ENCODE peak calls at places on chromosomes 1 and 21, in four cellular contexts. K is HepG2, X is H1, U is K562. T is an unnamed sample.

GRCh38 chr21:38244885-38245869 is 11.6 kb upstream of the KCNJ15 start:
- DNase-seq in K (no peak), X (no peak), U (no peak), T (no peak)

GRCh38 chr1:39729030-39729429 is 9.7 kb upstream of the PPIE start:
- DNase-seq in K (no peak), X (no peak), U (no peak), T (no peak)

GRCh38 chr1:205810448-205811157 is 2.4 kb downstream of the SLC41A1 start:
- DNase-seq in K (no peak), X (no peak), U (no peak), T (no peak)

GRCh38 chr1:33241866-33242265 is 14.4 kb upstream of the ZNF362 start:
- DNase-seq in K (no peak), X (no peak), U (no peak), T (no peak)

GRCh38 chr21:43867332-43867703 is 2.3 kb downstream of the AGPAT3 start:
- DNase-seq in K (no peak), X (no peak), U (no peak), T (no peak)

GRCh38 chr1:43554444-43554992 is 23.8 kb downstream of the PTPRF start:
- DNase-seq in K (peak), X (no peak), U (peak), T (no peak)

GRCh38 chr1:221777434-221778072 is 35.7 kb upstream of the DUSP10 start:
- DNase-seq in K (no peak), X (no peak), U (no peak), T (no peak)

GRCh38 chr1:25711555-25712298 is 88.3 kb upstream of the SELENON start:
- DNase-seq in K (no peak), X (no peak), U (peak), T (no peak)

GRCh38 chr1:15352122-15352957 is 57.3 kb upstream of the EFHD2 start:
- DNase-seq in K (peak), X (no peak), U (peak), T (no peak)

GRCh38 chr1:156295391-156295947 is at the start of gene GLMP:
- DNase-seq in K (peak), X (no peak), U (peak), T (peak)

GRCh38 chr1:58926177-58926576 is 142.3 kb upstream of the JUN start:
- DNase-seq in K (no peak), X (no peak), U (no peak), T (no peak)

GRCh38 chr1:49627781-49628180 is 396.0 kb downstream of the AGBL4 start:
- DNase-seq in K (no peak), X (no peak), U (no peak), T (no peak)

GRCh38 chr1:67149179-67149770 is 14.5 kb upstream of the C1orf141 start:
- DNase-seq in K (peak), X (peak), U (peak), T (peak)

GRCh38 chr21:32309906-32310460 is 11.3 kb downstream of the MRAP start:
- DNase-seq in K (no peak), X (no peak), U (no peak), T (no peak)

GRCh38 chr1:72117621-72118020 is 164.7 kb downstream of the NEGR1 start:
- DNase-seq in K (no peak), X (no peak), U (no peak), T (no peak)

GRCh38 chr1:53061859-53062714 is at the start of gene PODN:
- DNase-seq in K (no peak), X (no peak), U (peak), T (no peak)

GRCh38 chr1:208598021-208598420 is 353.8 kb upstream of the PLXNA2 start:
- DNase-seq in K (no peak), X (no peak), U (no peak), T (no peak)

GRCh38 chr1:70396607-70397006 is 14.5 kb upstream of the CTH start:
- DNase-seq in K (no peak), X (no peak), U (no peak), T (no peak)

GRCh38 chr21:46096596-46096981 is 1.3 kb upstream of the COL6A2 start:
- DNase-seq in K (no peak), X (no peak), U (no peak), T (no peak)

GRCh38 chr1:39886757-39887231 is 3.5 kb upstream of the TRIT1 start:
- DNase-seq in K (no peak), X (no peak), U (no peak), T (no peak)

GRCh38 chr1:232278925-232279324 is 351.0 kb downstream of the SIPA1L2 start:
- DNase-seq in K (no peak), X (no peak), U (no peak), T (no peak)

GRCh38 chr21:31604591-31605190 is 54.8 kb upstream of the SOD1 start:
- DNase-seq in K (peak), X (peak), U (peak), T (peak)

DNA sequence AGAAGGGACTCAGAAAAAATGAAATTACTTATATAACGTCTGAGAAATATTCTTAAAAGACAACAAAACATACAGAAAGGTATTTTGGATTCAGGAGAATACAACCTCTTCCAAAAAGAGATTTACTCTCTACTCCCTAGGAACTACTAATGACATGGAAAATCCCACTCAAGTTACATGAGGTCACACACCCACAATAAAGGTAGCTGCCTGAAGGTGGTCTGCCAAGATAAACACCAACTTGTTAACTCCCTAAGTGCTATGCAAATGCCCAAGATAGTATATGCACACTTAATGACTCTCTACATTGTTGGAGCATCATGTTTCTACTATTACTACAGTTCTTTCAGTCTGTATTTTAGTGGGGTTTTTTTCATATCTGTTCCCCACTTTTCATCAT is 26.5 kb downstream of the RERE start:
- DNase-seq in K (no peak), X (no peak), U (peak), T (no peak)
- TF ChIP-seq TAF1 in K (no peak), X (no peak), U (no peak), T (no peak)

DNA sequence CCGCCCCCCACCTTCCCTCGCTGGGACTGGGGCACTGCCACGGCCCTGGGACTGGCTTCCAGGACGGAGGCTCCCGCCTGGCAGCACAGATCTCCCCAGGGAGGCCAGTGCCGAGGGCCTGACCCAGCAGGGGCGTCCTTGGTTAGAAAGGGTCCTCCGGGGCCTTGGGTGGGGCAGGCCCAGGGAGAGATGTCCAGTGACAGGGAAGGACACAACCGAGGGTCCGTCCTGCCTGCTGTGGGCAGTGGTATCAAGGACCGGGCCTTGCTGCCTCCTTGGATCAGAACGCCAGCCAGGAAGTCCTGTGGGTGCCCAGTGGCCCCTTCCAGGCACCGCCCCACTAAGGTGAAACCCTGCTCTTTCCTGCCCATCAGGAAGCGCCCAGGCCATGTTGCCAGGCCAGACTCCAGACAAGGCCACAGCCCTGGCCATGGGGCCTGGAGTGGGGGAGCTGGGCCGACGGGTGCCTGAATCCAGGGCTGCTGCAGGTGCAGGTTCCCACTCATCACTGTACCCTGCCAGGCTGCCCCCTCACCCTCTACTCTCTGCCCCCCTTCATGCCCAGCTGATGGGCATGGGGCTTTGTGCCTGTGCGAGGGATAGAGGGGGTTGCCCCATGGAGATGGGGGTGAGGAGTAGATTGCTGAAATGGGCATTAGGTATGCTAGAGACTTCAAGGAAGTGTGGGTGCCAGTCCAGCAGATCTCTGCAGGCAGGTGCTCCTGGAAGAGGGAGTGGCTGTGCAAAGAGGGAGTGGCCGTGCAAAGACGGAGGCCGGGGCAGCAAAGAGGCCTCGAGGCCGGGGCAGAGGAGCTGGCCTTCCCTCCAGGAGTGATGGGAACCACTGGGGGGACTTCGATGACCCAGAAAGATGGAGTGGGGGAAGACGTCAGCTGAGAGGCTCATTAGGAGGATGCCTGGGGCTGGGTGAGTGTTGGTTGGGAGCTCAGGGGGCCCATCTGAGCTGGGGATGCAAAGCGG is 2.2 kb upstream of the PRKCZ start:
- DNase-seq in K (no peak), X (no peak), U (no peak), T (no peak)
- TF ChIP-seq TAF1 in K (no peak), X (no peak), U (no peak), T (no peak)

GRCh38 chr1:11918779-11919519 is 7.3 kb downstream of the KIAA2013 start:
- DNase-seq in K (no peak), X (no peak), U (no peak), T (no peak)
- TF ChIP-seq TAF1 in K (no peak), X (no peak), U (no peak), T (no peak)

DNA sequence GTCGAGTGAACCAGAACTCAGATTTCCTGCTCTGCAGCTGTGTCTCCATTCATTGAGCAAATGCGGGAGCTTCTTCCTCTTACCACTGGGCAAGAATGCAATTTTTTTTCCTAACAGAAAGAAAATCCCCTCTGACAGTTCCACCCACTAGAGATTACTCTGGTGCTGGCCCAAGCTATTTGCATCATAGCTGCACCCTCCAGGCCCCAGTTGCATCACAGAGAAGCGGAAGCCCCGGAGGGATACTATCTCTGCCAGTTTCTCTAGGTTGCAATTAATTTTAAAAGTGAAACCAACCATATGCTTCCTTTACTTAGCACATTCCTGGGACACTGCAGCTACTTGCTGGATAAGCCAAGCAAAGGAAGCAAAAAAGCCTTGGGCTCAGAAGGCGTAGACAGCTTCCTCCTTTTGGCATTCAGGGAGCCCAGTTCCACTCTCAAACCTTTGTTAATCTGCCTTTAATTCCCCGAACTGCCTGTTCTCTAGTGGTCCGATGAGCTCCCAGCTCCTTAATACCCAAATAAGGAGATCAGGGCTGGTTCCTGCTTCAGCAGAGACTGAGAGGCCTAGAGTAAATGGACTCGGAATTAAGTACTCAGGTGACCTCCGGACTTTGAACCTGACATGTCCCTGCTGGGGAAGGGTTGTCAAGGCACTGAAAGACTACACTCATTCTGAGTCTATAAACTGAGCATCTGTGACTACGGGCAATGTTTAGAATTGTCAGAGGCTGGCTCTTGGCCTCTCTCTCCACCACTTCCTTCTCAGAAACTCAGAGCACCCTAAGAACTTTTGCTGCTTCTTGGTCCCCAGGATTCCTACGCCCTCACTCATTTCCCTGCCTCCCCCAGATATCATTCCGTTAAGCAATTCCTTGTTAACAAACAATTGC is 72.5 kb upstream of the TNFSF18 start:
- DNase-seq in K (peak), X (peak), U (no peak), T (no peak)
- TF ChIP-seq TAF1 in K (no peak), X (no peak), U (no peak), T (no peak)

DNA sequence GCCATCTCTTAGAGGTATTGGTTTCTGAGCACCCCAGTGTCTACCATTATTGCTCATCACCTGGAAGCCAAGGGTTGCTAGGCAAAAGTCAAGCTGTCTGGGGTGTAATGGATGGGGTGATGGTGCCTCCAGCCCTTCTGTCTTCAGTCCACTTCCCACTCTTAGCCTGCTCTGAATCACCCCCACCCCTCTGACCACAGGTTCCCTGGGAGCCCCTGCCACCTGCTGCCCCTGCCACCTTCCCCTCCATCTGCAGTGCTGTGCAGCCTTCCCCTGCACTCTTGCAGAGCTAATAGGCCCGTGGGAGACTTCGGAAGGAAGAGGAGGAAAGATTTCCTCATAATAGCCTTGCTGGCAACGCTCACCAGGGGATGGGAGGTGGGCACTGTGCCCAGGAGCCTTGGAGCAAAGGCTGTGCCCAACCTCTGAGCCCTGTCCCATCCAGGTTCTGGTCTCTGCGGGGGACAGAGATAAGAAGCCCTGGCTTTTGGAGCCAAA is 35.5 kb downstream of the CAPN2 start:
- DNase-seq in K (no peak), X (no peak), U (no peak), T (no peak)
- TF ChIP-seq TAF1 in K (no peak), X (no peak), U (no peak), T (no peak)

GRCh38 chr1:81678779-81679178 is 122.0 kb upstream of the ADGRL2 start:
- DNase-seq in K (no peak), X (no peak), U (no peak), T (no peak)
- TF ChIP-seq TAF1 in K (no peak), X (no peak), U (no peak), T (no peak)

GRCh38 chr1:7454052-7454815 is 316.9 kb upstream of the VAMP3 start:
- DNase-seq in K (no peak), X (no peak), U (peak), T (no peak)
- TF ChIP-seq TAF1 in K (no peak), X (no peak), U (no peak), T (no peak)

GRCh38 chr1:224784606-224785328 is 144.7 kb upstream of the DNAH14 start:
- DNase-seq in K (no peak), X (no peak), U (no peak), T (no peak)

GRCh38 chr1:224780736-224781135 is 148.7 kb upstream of the DNAH14 start:
- DNase-seq in K (no peak), X (no peak), U (no peak), T (no peak)

GRCh38 chr1:224783006-224783651 is 146.3 kb upstream of the DNAH14 start:
- DNase-seq in K (peak), X (no peak), U (no peak), T (no peak)

GRCh38 chr1:224781800-224782199 is 147.7 kb upstream of the DNAH14 start:
- DNase-seq in K (peak), X (no peak), U (no peak), T (no peak)

GRCh38 chr1:224782601-224783000 is 146.9 kb upstream of the DNAH14 start:
- DNase-seq in K (no peak), X (no peak), U (no peak), T (no peak)
- TF ChIP-seq TAF1 in K (no peak), X (no peak), U (no peak), T (no peak)

GRCh38 chr1:35371506-35371905 is 103.0 kb downstream of the ZMYM4 start:
- DNase-seq in K (no peak), X (no peak), U (peak), T (no peak)

GRCh38 chr1:35364732-35365131 is 96.2 kb downstream of the ZMYM4 start:
- DNase-seq in K (no peak), X (no peak), U (no peak), T (no peak)

GRCh38 chr1:35367914-35368313 is 99.4 kb downstream of the ZMYM4 start:
- DNase-seq in K (no peak), X (no peak), U (no peak), T (no peak)

DNA sequence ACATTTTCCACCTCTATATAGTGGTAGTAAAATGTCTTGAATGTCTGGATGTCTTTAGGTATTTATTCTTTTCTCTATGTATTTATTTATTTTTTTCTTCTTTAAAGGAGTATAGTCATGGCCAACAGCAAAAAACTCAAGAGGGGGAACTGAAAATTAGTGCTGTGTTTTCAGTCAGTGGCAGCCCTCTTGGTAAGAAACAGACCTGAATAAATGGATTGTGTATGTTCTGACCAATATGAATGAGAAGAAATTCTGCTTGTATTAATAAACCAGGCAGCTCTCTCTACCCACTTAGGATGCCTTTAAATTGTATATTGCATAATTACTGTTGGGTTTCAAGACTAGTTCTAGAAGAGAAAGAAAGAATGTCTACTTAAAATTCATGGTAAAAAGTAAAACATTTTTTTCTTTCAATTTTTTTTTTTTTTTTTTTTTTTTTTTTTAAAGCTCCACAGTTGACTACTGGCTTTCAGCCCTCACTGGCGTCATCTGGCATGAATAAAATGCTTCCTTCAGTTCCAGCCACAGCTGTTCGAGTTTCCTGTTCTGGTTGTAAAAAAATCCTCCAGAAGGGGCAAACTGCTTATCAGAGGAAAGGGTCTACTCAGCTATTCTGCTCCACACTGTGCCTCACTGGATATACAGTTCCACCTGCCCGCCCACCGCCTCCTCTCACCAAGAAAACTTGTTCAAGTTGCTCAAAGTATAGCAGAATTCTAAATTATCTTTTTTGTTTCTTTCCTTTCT is 101.6 kb downstream of the ZMYM4 start:
- DNase-seq in K (no peak), X (no peak), U (peak), T (no peak)
- TF ChIP-seq TAF1 in K (no peak), X (no peak), U (no peak), T (no peak)